ENCODE peak calls at places on chromosome 20, in seven cellular contexts. One of them, this sample, is unnamed.

GRCh38 chr20:20233041-20233514 is 134.8 kb upstream of the INSM1 start:
- DNase-seq in DND-41: no peak
- DNase-seq in AG10803: no peak
- DNase-seq in heart left ventricle: no peak
- DNase-seq in psoas muscle: no peak
- DNase-seq in Peyer's patch: no peak
- DNase-seq in AG04450: no peak
- DNase-seq in this sample: no peak

GRCh38 chr20:23050847-23051627 is 1.6 kb upstream of the THBD start:
- DNase-seq in psoas muscle: peak; percentile 86
- DNase-seq in DND-41: peak; percentile 30
- DNase-seq in heart left ventricle: peak; percentile 91
- DNase-seq in AG10803: peak; percentile 72
- DNase-seq in AG04450: peak; percentile 27
- DNase-seq in Peyer's patch: peak; percentile 69
- DNase-seq in this sample: peak; percentile 78

GRCh38 chr20:15494841-15495240 is 1078.4 kb downstream of the KIF16B start:
- DNase-seq in DND-41: no peak
- DNase-seq in AG04450: no peak
- DNase-seq in Peyer's patch: no peak
- DNase-seq in psoas muscle: no peak
- DNase-seq in heart left ventricle: no peak
- DNase-seq in AG10803: no peak
- DNase-seq in this sample: no peak

GRCh38 chr20:45947110-45947866 is 12.8 kb downstream of the PCIF1 start:
- DNase-seq in DND-41: no peak
- DNase-seq in AG04450: no peak
- DNase-seq in AG10803: no peak
- DNase-seq in heart left ventricle: no peak
- DNase-seq in psoas muscle: no peak
- DNase-seq in Peyer's patch: no peak
- DNase-seq in this sample: no peak

GRCh38 chr20:57048027-57048869 is 218.2 kb downstream of the BMP7 start:
- DNase-seq in Peyer's patch: no peak
- DNase-seq in AG04450: no peak
- DNase-seq in DND-41: peak; percentile 41
- DNase-seq in heart left ventricle: no peak
- DNase-seq in AG10803: peak; percentile 65
- DNase-seq in psoas muscle: no peak
- DNase-seq in this sample: peak; percentile 72

GRCh38 chr20:56247954-56248782 is at the start of gene MC3R:
- DNase-seq in DND-41: peak; percentile 57
- DNase-seq in heart left ventricle: no peak
- DNase-seq in Peyer's patch: no peak
- DNase-seq in AG10803: peak; percentile 50
- DNase-seq in psoas muscle: no peak
- DNase-seq in AG04450: no peak
- DNase-seq in this sample: peak; percentile 86

GRCh38 chr20:57224641-57225138 is 41.8 kb downstream of the BMP7 start:
- DNase-seq in heart left ventricle: no peak
- DNase-seq in AG10803: peak; percentile 13
- DNase-seq in psoas muscle: peak; percentile 27
- DNase-seq in Peyer's patch: no peak
- DNase-seq in DND-41: no peak
- DNase-seq in AG04450: no peak
- DNase-seq in this sample: no peak

GRCh38 chr20:41393705-41394066 is 27.1 kb upstream of the EMILIN3 start:
- DNase-seq in DND-41: no peak
- DNase-seq in psoas muscle: no peak
- DNase-seq in Peyer's patch: no peak
- DNase-seq in AG10803: no peak
- DNase-seq in heart left ventricle: no peak
- DNase-seq in AG04450: no peak
- DNase-seq in this sample: no peak

GRCh38 chr20:44643596-44644383 is 7.7 kb downstream of the ADA start:
- DNase-seq in heart left ventricle: peak; percentile 85
- DNase-seq in AG04450: no peak
- DNase-seq in DND-41: peak; percentile 63
- DNase-seq in Peyer's patch: no peak
- DNase-seq in AG10803: peak; percentile 79
- DNase-seq in psoas muscle: peak; percentile 76
- DNase-seq in this sample: peak; percentile 33

GRCh38 chr20:48298851-48299484 is 513.7 kb upstream of the SULF2 start:
- DNase-seq in AG04450: peak; percentile 61
- DNase-seq in AG10803: peak; percentile 82
- DNase-seq in Peyer's patch: no peak
- DNase-seq in psoas muscle: no peak
- DNase-seq in heart left ventricle: no peak
- DNase-seq in DND-41: no peak
- DNase-seq in this sample: no peak

GRCh38 chr20:39874049-39874893 is 814.8 kb downstream of the MAFB start:
- DNase-seq in heart left ventricle: peak; percentile 73
- DNase-seq in DND-41: peak; percentile 56
- DNase-seq in Peyer's patch: peak; percentile 51
- DNase-seq in AG10803: peak; percentile 81
- DNase-seq in psoas muscle: peak; percentile 63
- DNase-seq in AG04450: peak; percentile 73
- DNase-seq in this sample: peak; percentile 92

GRCh38 chr20:4013041-4013440 is 2.3 kb downstream of the RNF24 start:
- DNase-seq in psoas muscle: no peak
- DNase-seq in DND-41: no peak
- DNase-seq in Peyer's patch: no peak
- DNase-seq in heart left ventricle: no peak
- DNase-seq in AG10803: no peak
- DNase-seq in AG04450: no peak
- DNase-seq in this sample: no peak

GRCh38 chr20:4011226-4011975 is 4.0 kb downstream of the RNF24 start:
- DNase-seq in psoas muscle: no peak
- DNase-seq in AG04450: no peak
- DNase-seq in heart left ventricle: no peak
- DNase-seq in DND-41: no peak
- DNase-seq in Peyer's patch: no peak
- DNase-seq in AG10803: no peak
- DNase-seq in this sample: no peak

GRCh38 chr20:4014031-4014474 is 1.3 kb downstream of the RNF24 start:
- DNase-seq in AG04450: peak; percentile 47
- DNase-seq in Peyer's patch: no peak
- DNase-seq in heart left ventricle: no peak
- DNase-seq in DND-41: peak; percentile 75
- DNase-seq in psoas muscle: no peak
- DNase-seq in AG10803: peak; percentile 82
- DNase-seq in this sample: peak; percentile 67

GRCh38 chr20:4009305-4009704 is 6.1 kb downstream of the RNF24 start:
- DNase-seq in Peyer's patch: no peak
- DNase-seq in AG10803: no peak
- DNase-seq in AG04450: no peak
- DNase-seq in psoas muscle: no peak
- DNase-seq in heart left ventricle: no peak
- DNase-seq in DND-41: no peak
- DNase-seq in this sample: no peak

GRCh38 chr20:4012631-4013030 is 2.7 kb downstream of the RNF24 start:
- DNase-seq in Peyer's patch: no peak
- DNase-seq in DND-41: no peak
- DNase-seq in AG04450: peak; percentile 81
- DNase-seq in heart left ventricle: no peak
- DNase-seq in psoas muscle: no peak
- DNase-seq in AG10803: peak; percentile 60
- DNase-seq in this sample: no peak
- H3K4me3 ChIP-seq in Peyer's patch: no peak overlapping the region
- H3K4me3 ChIP-seq in DND-41: no peak overlapping the region
- H3K4me3 ChIP-seq in AG04450: no peak overlapping the region
- H3K4me3 ChIP-seq in heart left ventricle: no peak overlapping the region
- H3K4me3 ChIP-seq in psoas muscle: no peak overlapping the region
- H3K4me3 ChIP-seq in AG10803: no peak overlapping the region
- H3K4me3 ChIP-seq in this sample: no peak overlapping the region

DNA sequence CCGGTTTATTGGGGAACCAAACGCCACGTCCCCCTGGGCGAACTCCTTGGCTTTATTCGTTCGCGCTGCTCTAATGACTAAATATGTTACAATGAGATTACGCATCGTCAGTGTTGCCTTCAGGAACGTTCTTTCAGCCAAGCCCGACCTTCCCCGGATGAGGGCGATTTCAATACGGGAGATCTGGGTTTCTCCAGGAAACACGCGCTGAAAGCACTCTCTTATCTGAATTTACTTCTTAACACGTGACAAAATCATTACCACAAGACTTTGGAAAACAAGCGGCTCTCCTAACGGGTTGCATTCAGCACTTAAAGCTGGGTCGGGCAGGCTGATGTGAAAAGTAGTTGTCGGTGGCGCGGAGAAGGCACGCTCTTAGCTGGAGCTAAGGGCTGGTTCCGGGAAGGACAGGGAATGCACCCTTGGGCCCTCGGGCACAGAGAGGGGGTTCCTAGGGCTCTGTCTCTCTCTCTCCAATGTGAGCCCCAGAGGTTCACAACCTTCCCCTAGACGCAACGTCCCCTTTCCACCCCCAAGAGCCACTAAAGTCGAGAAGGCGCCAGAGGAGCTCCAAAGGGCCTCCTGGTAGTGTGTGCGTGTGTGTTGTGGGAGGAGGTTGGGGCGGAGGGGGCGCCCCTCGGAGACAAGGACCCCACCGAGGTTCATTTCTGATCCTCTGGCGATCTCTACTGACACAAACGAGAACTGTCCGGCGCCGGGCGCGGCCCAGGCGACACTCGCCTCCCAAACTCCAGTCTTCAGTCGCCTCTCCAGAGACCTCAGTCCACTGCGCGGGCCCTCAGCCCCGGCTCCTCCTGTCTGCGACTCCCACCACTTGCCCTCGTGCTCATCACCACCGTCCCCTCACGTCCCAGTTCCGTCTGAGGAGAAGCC is 7.1 kb upstream of the NKX2-2 start:
- DNase-seq in DND-41: no peak
- DNase-seq in heart left ventricle: no peak
- DNase-seq in psoas muscle: no peak
- DNase-seq in AG04450: no peak
- DNase-seq in Peyer's patch: no peak
- DNase-seq in AG10803: peak; percentile 15
- DNase-seq in this sample: no peak
- H3K4me3 ChIP-seq in DND-41: no peak overlapping the region
- H3K4me3 ChIP-seq in heart left ventricle: no peak overlapping the region
- H3K4me3 ChIP-seq in psoas muscle: no peak overlapping the region
- H3K4me3 ChIP-seq in AG04450: no peak overlapping the region
- H3K4me3 ChIP-seq in Peyer's patch: no peak overlapping the region
- H3K4me3 ChIP-seq in AG10803: no peak overlapping the region
- H3K4me3 ChIP-seq in this sample: no peak overlapping the region

DNA sequence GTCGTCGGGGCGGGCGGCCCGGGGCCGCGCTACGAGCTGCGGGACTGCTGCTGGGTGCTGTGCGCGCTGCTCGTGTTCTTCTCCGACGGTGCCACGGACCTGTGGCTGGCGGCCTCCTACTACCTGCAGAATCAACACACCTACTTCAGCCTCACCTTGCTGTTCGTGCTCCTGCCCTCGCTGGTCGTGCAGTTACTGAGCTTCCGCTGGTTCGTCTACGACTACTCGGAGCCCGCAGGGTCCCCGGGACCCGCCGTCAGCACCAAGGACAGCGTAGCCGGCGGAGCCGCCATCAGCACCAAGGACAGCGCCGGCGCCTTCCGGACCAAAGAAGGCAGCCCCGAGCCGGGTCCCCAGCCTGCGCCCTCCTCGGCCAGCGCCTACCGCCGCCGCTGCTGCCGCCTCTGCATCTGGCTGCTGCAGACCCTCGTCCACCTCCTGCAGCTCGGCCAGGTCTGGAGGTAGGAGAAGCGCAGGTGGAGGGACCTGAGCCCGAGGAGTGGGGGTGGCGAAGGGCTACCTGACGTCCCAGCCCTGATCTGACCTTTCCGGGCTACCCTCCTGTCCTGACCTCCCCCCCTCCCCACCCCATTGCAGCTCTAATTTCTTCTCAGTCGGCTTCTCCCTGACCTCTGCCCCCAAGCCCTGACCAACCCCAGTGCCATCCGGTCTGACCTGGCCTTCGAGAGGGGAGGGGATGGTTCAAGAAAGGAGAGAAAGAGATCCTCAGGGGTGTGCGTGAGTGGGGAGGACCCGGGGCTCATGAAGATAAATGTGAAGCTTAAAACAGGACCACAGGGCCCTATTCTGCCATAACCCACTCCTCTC is 562 bp downstream of the XKR7 start:
- DNase-seq in Peyer's patch: peak; percentile 75
- DNase-seq in heart left ventricle: peak; percentile 87
- DNase-seq in AG04450: peak; percentile 23
- DNase-seq in psoas muscle: peak; percentile 65
- DNase-seq in AG10803: peak; percentile 38
- DNase-seq in DND-41: peak; percentile 89
- DNase-seq in this sample: peak; percentile 88
- H3K4me3 ChIP-seq in Peyer's patch: peak overlapping the region; percentile 19
- H3K4me3 ChIP-seq in heart left ventricle: no peak overlapping the region
- H3K4me3 ChIP-seq in AG04450: no peak overlapping the region
- H3K4me3 ChIP-seq in psoas muscle: no peak overlapping the region
- H3K4me3 ChIP-seq in AG10803: no peak overlapping the region
- H3K4me3 ChIP-seq in DND-41: no peak overlapping the region
- H3K4me3 ChIP-seq in this sample: no peak overlapping the region

GRCh38 chr20:3239026-3239866 is at the start of gene SLC4A11:
- DNase-seq in AG10803: peak; percentile 62
- DNase-seq in AG04450: no peak
- DNase-seq in psoas muscle: peak; percentile 72
- DNase-seq in DND-41: no peak
- DNase-seq in Peyer's patch: peak; percentile 83
- DNase-seq in heart left ventricle: peak; percentile 81
- DNase-seq in this sample: peak; percentile 70

GRCh38 chr20:3238616-3239025 is 369 bp downstream of the SLC4A11 start:
- DNase-seq in AG04450: no peak
- DNase-seq in AG10803: no peak
- DNase-seq in Peyer's patch: peak; percentile 56
- DNase-seq in psoas muscle: no peak
- DNase-seq in DND-41: no peak
- DNase-seq in heart left ventricle: no peak
- DNase-seq in this sample: no peak

GRCh38 chr20:3239867-3240775 is 1.1 kb upstream of the SLC4A11 start:
- DNase-seq in psoas muscle: no peak
- DNase-seq in AG04450: no peak
- DNase-seq in heart left ventricle: no peak
- DNase-seq in DND-41: no peak
- DNase-seq in Peyer's patch: peak; percentile 39
- DNase-seq in AG10803: peak; percentile 18
- DNase-seq in this sample: no peak

GRCh38 chr20:3237011-3237957 is 1.7 kb downstream of the SLC4A11 start:
- DNase-seq in Peyer's patch: no peak
- DNase-seq in AG04450: no peak
- DNase-seq in psoas muscle: no peak
- DNase-seq in AG10803: no peak
- DNase-seq in heart left ventricle: no peak
- DNase-seq in DND-41: no peak
- DNase-seq in this sample: no peak

DNA sequence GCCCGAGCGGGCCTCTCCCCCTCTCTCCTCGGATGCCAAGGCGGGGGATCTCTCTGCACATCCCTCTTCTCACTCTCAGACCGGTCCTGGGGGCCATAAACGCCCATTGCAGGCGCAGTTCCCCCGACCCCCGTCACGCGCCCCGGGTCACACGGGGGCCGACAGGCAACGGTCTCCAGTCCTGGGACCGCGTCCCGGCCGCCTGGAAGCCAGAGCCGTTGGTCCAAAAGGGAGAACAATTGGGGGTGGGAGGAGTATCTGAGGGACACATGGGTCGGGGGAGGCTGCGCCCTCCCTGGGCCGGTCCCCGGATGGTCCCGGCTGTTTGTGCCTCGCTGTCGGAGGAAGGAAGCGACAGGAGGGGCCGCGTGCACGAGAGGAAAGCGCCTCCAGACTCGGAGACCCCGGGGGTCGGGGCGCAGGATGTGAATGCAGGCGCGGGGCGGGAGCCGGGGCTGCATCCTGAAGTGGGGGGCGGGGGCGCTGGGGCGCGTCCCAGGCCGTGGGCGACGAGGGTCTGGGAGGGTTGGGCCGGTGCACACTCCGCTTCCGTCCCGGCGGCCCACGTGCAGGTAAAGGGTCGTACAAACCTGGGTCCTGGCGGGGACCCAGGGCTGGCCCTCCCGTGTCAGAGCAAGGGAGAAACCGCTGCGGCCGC is 903 bp downstream of the SLC4A11 start:
- DNase-seq in psoas muscle: no peak
- DNase-seq in AG04450: no peak
- DNase-seq in heart left ventricle: no peak
- DNase-seq in AG10803: no peak
- DNase-seq in Peyer's patch: peak; percentile 52
- DNase-seq in DND-41: no peak
- DNase-seq in this sample: no peak
- H3K4me3 ChIP-seq in psoas muscle: peak overlapping the region; percentile 84
- H3K4me3 ChIP-seq in AG04450: peak overlapping the region; percentile 65
- H3K4me3 ChIP-seq in heart left ventricle: peak overlapping the region; percentile 67
- H3K4me3 ChIP-seq in AG10803: peak overlapping the region; percentile 71
- H3K4me3 ChIP-seq in Peyer's patch: peak overlapping the region; percentile 87
- H3K4me3 ChIP-seq in DND-41: no peak overlapping the region
- H3K4me3 ChIP-seq in this sample: peak overlapping the region; percentile 83

This sample was measured in Caco-2.